ENCODE peak calls at places on chromosomes 11 and 22, in six cellular contexts. One of them, this sample, is unnamed.

GRCh38 chr11:38582151-38582550 is 1984.1 kb upstream of the RAG2 start:
- DNase-seq in GM12878: no peak
- DNase-seq in HepG2: no peak
- DNase-seq in A549: no peak
- DNase-seq in endothelial cell of umbilical vein: no peak
- DNase-seq in K562: no peak
- DNase-seq in this sample: no peak

GRCh38 chr11:31802990-31803812 is 7.9 kb downstream of the PAX6 start:
- DNase-seq in GM12878: no peak
- DNase-seq in endothelial cell of umbilical vein: no peak
- DNase-seq in A549: no peak
- DNase-seq in HepG2: no peak
- DNase-seq in K562: no peak
- DNase-seq in this sample: peak

GRCh38 chr22:49006207-49007012 is 821.3 kb downstream of the BRD1 start:
- DNase-seq in GM12878: no peak
- DNase-seq in K562: no peak
- DNase-seq in endothelial cell of umbilical vein: no peak
- DNase-seq in HepG2: no peak
- DNase-seq in A549: no peak
- DNase-seq in this sample: no peak

GRCh38 chr11:6539748-6540268 is 42.7 kb downstream of the DNHD1 start:
- DNase-seq in GM12878: no peak
- DNase-seq in HepG2: no peak
- DNase-seq in A549: no peak
- DNase-seq in endothelial cell of umbilical vein: no peak
- DNase-seq in K562: no peak
- DNase-seq in this sample: no peak

GRCh38 chr11:45410391-45411215 is 124.5 kb upstream of the SYT13 start:
- DNase-seq in A549: no peak
- DNase-seq in endothelial cell of umbilical vein: no peak
- DNase-seq in HepG2: no peak
- DNase-seq in GM12878: no peak
- DNase-seq in K562: no peak
- DNase-seq in this sample: peak

GRCh38 chr11:27455667-27456066 is 16.9 kb downstream of the LGR4 start:
- DNase-seq in GM12878: no peak
- DNase-seq in A549: no peak
- DNase-seq in K562: no peak
- DNase-seq in endothelial cell of umbilical vein: no peak
- DNase-seq in HepG2: no peak
- DNase-seq in this sample: no peak

GRCh38 chr11:67071420-67072284 is 15.0 kb downstream of the RHOD start:
- DNase-seq in GM12878: no peak
- DNase-seq in K562: peak
- DNase-seq in A549: peak
- DNase-seq in endothelial cell of umbilical vein: peak
- DNase-seq in HepG2: peak
- DNase-seq in this sample: peak

GRCh38 chr11:63813563-63814382 is 517 bp downstream of the SPINDOC start:
- DNase-seq in endothelial cell of umbilical vein: peak
- DNase-seq in HepG2: no peak
- DNase-seq in GM12878: no peak
- DNase-seq in A549: peak
- DNase-seq in K562: peak
- DNase-seq in this sample: peak

GRCh38 chr22:48882636-48883200 is 945.0 kb downstream of the BRD1 start:
- DNase-seq in K562: no peak
- DNase-seq in A549: no peak
- DNase-seq in GM12878: no peak
- DNase-seq in HepG2: no peak
- DNase-seq in endothelial cell of umbilical vein: no peak
- DNase-seq in this sample: no peak

GRCh38 chr11:40384991-40385390 is 1074.5 kb downstream of the LRRC4C start:
- DNase-seq in K562: no peak
- DNase-seq in endothelial cell of umbilical vein: no peak
- DNase-seq in A549: no peak
- DNase-seq in GM12878: no peak
- DNase-seq in HepG2: no peak
- DNase-seq in this sample: no peak

DNA sequence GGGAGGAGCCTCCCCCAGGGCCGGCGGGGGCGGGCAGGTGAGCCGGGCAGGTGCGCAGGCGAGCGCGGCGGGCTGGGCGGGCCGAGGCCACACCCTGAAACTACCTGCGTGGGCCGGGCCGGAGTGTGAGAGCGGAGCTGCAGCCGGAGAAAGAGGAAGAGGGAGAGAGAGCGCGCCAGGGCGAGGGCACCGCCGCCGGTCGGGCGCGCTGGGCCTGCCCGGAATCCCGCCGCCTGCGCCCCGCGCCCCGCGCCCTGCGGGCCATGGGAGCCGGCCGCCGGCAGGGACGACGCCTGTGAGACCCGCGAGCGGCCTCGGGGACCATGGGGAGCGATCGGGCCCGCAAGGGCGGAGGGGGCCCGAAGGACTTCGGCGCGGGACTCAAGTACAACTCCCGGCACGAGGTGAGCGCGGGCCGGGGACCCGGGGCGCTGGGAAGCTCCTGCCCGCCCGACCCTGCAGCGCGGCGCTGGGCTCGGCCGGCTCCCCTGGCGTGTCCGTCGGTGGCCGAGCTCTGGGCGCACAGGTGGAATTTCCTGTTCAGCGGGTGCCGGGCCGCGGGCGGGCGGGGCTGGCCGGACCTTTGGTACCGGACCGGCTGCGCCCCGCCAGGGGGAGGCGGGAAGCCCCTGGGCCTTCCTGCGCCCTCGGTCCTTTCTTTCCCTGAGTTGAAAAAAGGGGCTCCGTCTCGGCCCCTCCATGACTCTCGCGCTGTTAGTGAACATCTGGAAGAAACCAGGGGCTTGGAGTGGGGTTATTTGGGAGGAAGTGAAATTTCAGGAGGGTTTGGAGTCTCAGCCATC is at the start of gene ST14:
- DNase-seq in HepG2: no peak
- DNase-seq in A549: no peak
- DNase-seq in K562: no peak
- DNase-seq in GM12878: no peak
- DNase-seq in endothelial cell of umbilical vein: no peak
- DNase-seq in this sample: peak
- TF ChIP-seq POLR2A in HepG2: no peak
- TF ChIP-seq POLR2A in A549: no peak
- TF ChIP-seq POLR2A in K562: no peak
- TF ChIP-seq POLR2A in GM12878: no peak
- TF ChIP-seq POLR2A in endothelial cell of umbilical vein: no peak
- TF ChIP-seq POLR2A in this sample: no peak

GRCh38 chr11:35241531-35241930 is 102.6 kb downstream of the CD44 start:
- DNase-seq in A549: no peak
- DNase-seq in HepG2: no peak
- DNase-seq in K562: no peak
- DNase-seq in GM12878: no peak
- DNase-seq in endothelial cell of umbilical vein: no peak
- DNase-seq in this sample: no peak

GRCh38 chr11:35243774-35244173 is 104.8 kb downstream of the CD44 start:
- DNase-seq in HepG2: no peak
- DNase-seq in K562: no peak
- DNase-seq in A549: no peak
- DNase-seq in endothelial cell of umbilical vein: no peak
- DNase-seq in GM12878: no peak
- DNase-seq in this sample: no peak

GRCh38 chr11:35245786-35246185 is 106.8 kb downstream of the CD44 start:
- DNase-seq in A549: no peak
- DNase-seq in endothelial cell of umbilical vein: no peak
- DNase-seq in HepG2: no peak
- DNase-seq in GM12878: no peak
- DNase-seq in K562: no peak
- DNase-seq in this sample: no peak

GRCh38 chr11:35242412-35242811 is 103.4 kb downstream of the CD44 start:
- DNase-seq in endothelial cell of umbilical vein: no peak
- DNase-seq in GM12878: no peak
- DNase-seq in K562: no peak
- DNase-seq in HepG2: no peak
- DNase-seq in A549: no peak
- DNase-seq in this sample: no peak

GRCh38 chr11:35242843-35243242 is 103.9 kb downstream of the CD44 start:
- DNase-seq in A549: no peak
- DNase-seq in endothelial cell of umbilical vein: no peak
- DNase-seq in K562: no peak
- DNase-seq in GM12878: no peak
- DNase-seq in HepG2: no peak
- DNase-seq in this sample: no peak
- TF ChIP-seq CTCF in A549: no peak
- TF ChIP-seq CTCF in endothelial cell of umbilical vein: no peak
- TF ChIP-seq CTCF in K562: no peak
- TF ChIP-seq CTCF in GM12878: no peak
- TF ChIP-seq CTCF in HepG2: no peak
- TF ChIP-seq CTCF in this sample: no peak

GRCh38 chr22:27393371-27393770 is 408.2 kb downstream of the MN1 start:
- DNase-seq in A549: no peak
- DNase-seq in K562: no peak
- DNase-seq in endothelial cell of umbilical vein: no peak
- DNase-seq in HepG2: no peak
- DNase-seq in GM12878: no peak
- DNase-seq in this sample: no peak

GRCh38 chr22:27394806-27395404 is 406.7 kb downstream of the MN1 start:
- DNase-seq in endothelial cell of umbilical vein: no peak
- DNase-seq in HepG2: no peak
- DNase-seq in A549: no peak
- DNase-seq in K562: no peak
- DNase-seq in GM12878: no peak
- DNase-seq in this sample: no peak

GRCh38 chr22:27388090-27388600 is 413.4 kb downstream of the MN1 start:
- DNase-seq in HepG2: no peak
- DNase-seq in K562: no peak
- DNase-seq in GM12878: no peak
- DNase-seq in A549: no peak
- DNase-seq in endothelial cell of umbilical vein: no peak
- DNase-seq in this sample: peak

GRCh38 chr22:27387561-27387960 is 414.0 kb downstream of the MN1 start:
- DNase-seq in endothelial cell of umbilical vein: no peak
- DNase-seq in HepG2: no peak
- DNase-seq in K562: no peak
- DNase-seq in GM12878: no peak
- DNase-seq in A549: no peak
- DNase-seq in this sample: no peak

DNA sequence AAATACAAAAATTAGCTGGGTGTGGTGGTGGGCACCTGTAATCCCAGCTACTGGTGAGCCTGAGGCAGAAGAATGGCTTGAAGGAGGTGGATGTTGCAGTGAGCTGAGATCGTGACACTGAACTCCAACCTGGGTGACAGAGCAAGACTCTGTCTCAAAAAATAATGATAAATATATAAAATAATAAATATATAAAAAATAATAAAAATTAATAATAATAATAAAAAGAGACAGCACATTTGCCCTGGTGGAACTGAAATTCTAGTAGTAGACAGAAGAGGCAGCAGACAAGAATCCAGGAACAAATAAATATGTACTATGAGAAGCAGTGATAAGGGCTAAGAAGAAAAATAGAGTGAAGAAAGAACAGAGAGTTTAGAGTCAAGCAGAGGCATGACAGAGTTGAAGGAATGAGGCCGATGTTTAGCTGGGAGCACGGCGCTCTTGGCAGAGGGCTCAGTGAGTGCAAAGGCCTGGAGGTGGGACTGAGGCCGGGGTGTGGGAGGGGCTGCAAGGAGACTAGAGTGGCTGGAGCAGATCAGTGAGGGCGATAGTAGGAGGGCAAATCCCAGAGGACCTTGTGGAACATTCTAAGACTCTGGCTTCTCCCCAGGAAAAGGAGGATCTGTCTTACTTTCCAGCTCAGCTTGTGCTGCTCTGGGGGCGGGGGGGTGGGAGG is 410.3 kb downstream of the MN1 start:
- DNase-seq in endothelial cell of umbilical vein: no peak
- DNase-seq in HepG2: no peak
- DNase-seq in K562: no peak
- DNase-seq in A549: no peak
- DNase-seq in GM12878: no peak
- DNase-seq in this sample: no peak
- TF ChIP-seq MYC in endothelial cell of umbilical vein: no peak
- TF ChIP-seq MYC in HepG2: no peak
- TF ChIP-seq MYC in K562: no peak
- TF ChIP-seq MYC in A549: no peak
- TF ChIP-seq MYC in GM12878: no peak
- TF ChIP-seq MYC in this sample: no peak

GRCh38 chr22:23752090-23752691 is 1.3 kb upstream of the ZNF70 start:
- DNase-seq in HepG2: no peak
- DNase-seq in GM12878: no peak
- DNase-seq in endothelial cell of umbilical vein: no peak
- DNase-seq in K562: no peak
- DNase-seq in A549: no peak
- DNase-seq in this sample: peak

GRCh38 chr22:23750374-23750743 is 553 bp downstream of the ZNF70 start:
- DNase-seq in GM12878: no peak
- DNase-seq in endothelial cell of umbilical vein: no peak
- DNase-seq in K562: no peak
- DNase-seq in A549: no peak
- DNase-seq in HepG2: no peak
- DNase-seq in this sample: no peak

GRCh38 chr22:23749747-23750373 is 1.1 kb downstream of the ZNF70 start:
- DNase-seq in A549: no peak
- DNase-seq in endothelial cell of umbilical vein: peak
- DNase-seq in GM12878: no peak
- DNase-seq in K562: peak
- DNase-seq in HepG2: no peak
- DNase-seq in this sample: peak

GRCh38 chr22:23751441-23751996 is 607 bp upstream of the ZNF70 start:
- DNase-seq in GM12878: no peak
- DNase-seq in endothelial cell of umbilical vein: no peak
- DNase-seq in A549: no peak
- DNase-seq in HepG2: no peak
- DNase-seq in K562: peak
- DNase-seq in this sample: peak

DNA sequence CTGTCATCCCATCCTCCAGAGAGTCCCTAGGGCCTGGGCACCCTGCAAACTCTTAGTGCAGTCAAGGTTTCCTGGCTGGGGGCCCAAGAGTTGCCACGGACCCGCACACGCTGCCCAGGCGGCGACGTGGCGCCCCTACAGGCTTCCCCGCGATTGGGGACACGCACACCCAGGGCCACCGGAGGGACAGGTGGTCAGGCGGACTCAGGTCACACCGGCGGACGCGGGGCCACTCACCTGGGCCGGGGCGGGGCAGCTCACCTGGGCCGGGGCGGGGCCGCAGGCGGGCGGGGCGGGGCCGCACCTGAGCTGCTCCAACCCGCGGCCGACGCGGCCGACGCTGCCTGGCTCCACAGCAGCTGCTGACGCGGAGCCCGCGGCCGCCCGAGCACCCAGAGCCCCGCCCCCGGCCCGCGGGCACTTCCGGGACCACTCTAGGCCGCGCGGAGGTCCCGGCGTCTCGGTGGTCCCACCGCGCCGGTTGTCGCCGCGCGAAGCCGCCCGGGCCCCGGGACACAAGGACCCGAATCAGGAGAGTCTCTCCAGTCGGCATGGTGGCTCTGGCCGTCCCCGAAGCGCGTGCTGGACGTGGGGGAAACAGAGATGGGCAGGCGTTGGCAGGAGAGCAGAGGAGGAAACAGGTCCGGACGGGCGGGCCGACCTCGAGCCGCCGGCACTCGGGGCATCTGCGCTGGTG is at the start of gene ZNF70:
- DNase-seq in GM12878: no peak
- DNase-seq in endothelial cell of umbilical vein: peak
- DNase-seq in A549: peak
- DNase-seq in HepG2: peak
- DNase-seq in K562: peak
- DNase-seq in this sample: peak
- TF ChIP-seq POLR2A in GM12878: peak
- TF ChIP-seq POLR2A in endothelial cell of umbilical vein: no peak
- TF ChIP-seq POLR2A in A549: peak
- TF ChIP-seq POLR2A in HepG2: peak
- TF ChIP-seq POLR2A in K562: peak
- TF ChIP-seq POLR2A in this sample: peak

This sample was measured in NB4.